ENCODE peak calls at places on chromosomes 5 and 9, in four cellular contexts. G is heart left ventricle, Q is GM13977, V is astrocyte of the cerebellum. I is an unnamed sample.

GRCh38 chr9:26637101-26637500 is 255.5 kb downstream of the CAAP1 start:
- DNase-seq in Q (no peak), G (no peak), V (no peak), I (no peak)

GRCh38 chr5:102561894-102562760 is 63.3 kb upstream of the SLCO6A1 start:
- DNase-seq in V (no peak), G (no peak), Q (no peak), I (peak)

GRCh38 chr5:110880413-110880812 is 141.6 kb downstream of the SLC25A46 start:
- DNase-seq in Q (no peak), G (no peak), V (peak), I (no peak)

GRCh38 chr5:141001466-141001853 is 35.2 kb downstream of the PCDHAC2 start:
- DNase-seq in Q (no peak), G (no peak), V (no peak), I (no peak)

GRCh38 chr9:37034320-37034937 is 361 bp upstream of the PAX5 start:
- DNase-seq in Q (peak), V (no peak), G (no peak), I (no peak)

GRCh38 chr9:70012569-70012968 is 31.1 kb upstream of the MAMDC2 start:
- DNase-seq in V (no peak), G (no peak), Q (no peak), I (no peak)

GRCh38 chr5:125237026-125237425 is 490.6 kb upstream of the ZNF608 start:
- DNase-seq in V (peak), Q (no peak), G (no peak), I (no peak)

GRCh38 chr5:169805937-169806700 is 169.0 kb downstream of the DOCK2 start:
- DNase-seq in Q (peak), G (no peak), V (no peak), I (no peak)

GRCh38 chr5:95284512-95285405 is at the start of gene MCTP1:
- DNase-seq in G (no peak), Q (peak), V (no peak), I (no peak)

GRCh38 chr5:76000586-76000985 is 82.6 kb upstream of the SV2C start:
- DNase-seq in V (no peak), Q (no peak), G (no peak), I (no peak)

GRCh38 chr9:106872641-106873040 is 9.7 kb downstream of the ZNF462 start:
- DNase-seq in G (no peak), V (no peak), Q (no peak), I (no peak)

GRCh38 chr5:56314536-56314935 is 81.4 kb upstream of the ANKRD55 start:
- DNase-seq in V (no peak), G (peak), Q (peak), I (no peak)

GRCh38 chr5:142301487-142302035 is 23.3 kb downstream of the SPRY4 start:
- DNase-seq in Q (no peak), V (no peak), G (no peak), I (no peak)

GRCh38 chr5:37668524-37669047 is 171.3 kb downstream of the GDNF start:
- DNase-seq in G (peak), Q (no peak), V (peak), I (peak)

GRCh38 chr5:178673801-178674200 is 47.0 kb upstream of the CLK4 start:
- DNase-seq in G (no peak), V (no peak), Q (no peak), I (no peak)

GRCh38 chr5:1658665-1659064 is 134.9 kb upstream of the LPCAT1 start:
- DNase-seq in Q (no peak), V (no peak), G (no peak), I (no peak)

GRCh38 chr5:38193015-38193581 is 65.3 kb upstream of the EGFLAM start:
- DNase-seq in Q (peak), V (peak), G (peak), I (peak)

GRCh38 chr5:122138356-122138755 is 9.0 kb downstream of the ZNF474 start:
- DNase-seq in G (no peak), Q (no peak), V (no peak), I (no peak)

GRCh38 chr5:180470361-180470760 is 23.8 kb upstream of the CNOT6 start:
- DNase-seq in Q (no peak), V (no peak), G (no peak), I (no peak)

GRCh38 chr9:136867480-136867879 is 1.4 kb upstream of the EDF1 start:
- DNase-seq in Q (no peak), V (no peak), G (no peak), I (no peak)

GRCh38 chr9:131773911-131774379 is 34.1 kb upstream of the RAPGEF1 start:
- DNase-seq in V (peak), G (peak), Q (peak), I (peak)

GRCh38 chr5:157463621-157464407 is 3.8 kb downstream of the NIPAL4 start:
- DNase-seq in V (no peak), Q (no peak), G (no peak), I (no peak)

GRCh38 chr5:10662661-10663245 is 98.3 kb downstream of the DAP start:
- DNase-seq in Q (no peak), G (no peak), V (no peak), I (no peak)

GRCh38 chr9:4287886-4288588 is 11.8 kb downstream of the GLIS3 start:
- DNase-seq in Q (no peak), G (no peak), V (no peak), I (no peak)

GRCh38 chr5:178145965-178146820 is 7.5 kb downstream of the NHP2 start:
- DNase-seq in V (no peak), G (peak), Q (peak), I (no peak)

GRCh38 chr5:82111191-82111590 is 139.4 kb downstream of the ATG10 start:
- DNase-seq in Q (peak), G (no peak), V (no peak), I (no peak)